ENCODE peak calls at places on chromosomes 6 and 20, in seven cellular contexts. W is fibroblast of pulmonary artery, V is MM.1S, P is hepatocyte, Y is cardiac muscle cell, K is GM06990, Z is foreskin fibroblast. A is an unnamed sample.

GRCh38 chr6:88449770-88450169 is 283.6 kb upstream of the CNR1 start:
- DNase-seq in W (peak), P (no peak), V (no peak), K (no peak), Y (peak), Z (peak), A (no peak)

GRCh38 chr20:33812673-33813462 is 1.7 kb downstream of the CHMP4B start:
- DNase-seq in V (peak), Z (peak), W (no peak), K (no peak), Y (no peak), P (peak), A (no peak)

GRCh38 chr20:17680128-17680835 is 1.8 kb downstream of the RRBP1 start:
- DNase-seq in W (peak), K (peak), P (peak), V (no peak), Y (peak), Z (peak), A (no peak)

GRCh38 chr6:67766061-67766460 is 869.0 kb upstream of the ADGRB3 start:
- DNase-seq in W (peak), Z (peak), V (no peak), P (no peak), Y (peak), K (no peak), A (no peak)

GRCh38 chr20:3981132-3981452 is 34.3 kb downstream of the RNF24 start:
- DNase-seq in Y (no peak), K (no peak), V (no peak), Z (peak), W (no peak), P (no peak), A (no peak)

GRCh38 chr6:160088069-160088773 is 33.4 kb upstream of the SLC22A1 start:
- DNase-seq in V (no peak), K (no peak), W (peak), Z (peak), Y (peak), P (peak), A (no peak)

GRCh38 chr20:58659841-58660240 is 8.8 kb downstream of the STX16 start:
- DNase-seq in Z (no peak), Y (no peak), K (no peak), W (no peak), P (no peak), V (no peak), A (no peak)

GRCh38 chr6:54621285-54621684 is 225.3 kb upstream of the FAM83B start:
- DNase-seq in P (no peak), Y (no peak), K (no peak), V (peak), Z (no peak), W (peak), A (no peak)

GRCh38 chr6:127768745-127769144 is 132.1 kb downstream of the THEMIS start:
- DNase-seq in K (no peak), Z (no peak), W (no peak), Y (no peak), V (no peak), P (no peak), A (no peak)

GRCh38 chr6:132819405-132820145 is 5.2 kb downstream of the RPS12 start:
- DNase-seq in P (no peak), K (no peak), Z (peak), V (no peak), W (peak), Y (no peak), A (no peak)

GRCh38 chr6:143406673-143407072 is 43.8 kb downstream of the ADAT2 start:
- DNase-seq in Y (no peak), V (no peak), K (no peak), W (no peak), P (no peak), Z (no peak), A (peak)

GRCh38 chr20:40942015-40942414 is 86.6 kb upstream of the TOP1 start:
- DNase-seq in P (no peak), W (no peak), Z (no peak), K (no peak), Y (no peak), V (no peak), A (no peak)

GRCh38 chr6:34393191-34393967 is 910 bp upstream of the NUDT3 start:
- DNase-seq in V (no peak), K (no peak), P (no peak), Y (no peak), Z (no peak), W (no peak), A (no peak)

GRCh38 chr6:47168176-47168575 is 126.0 kb upstream of the ADGRF1 start:
- DNase-seq in Z (peak), Y (peak), V (no peak), K (no peak), P (peak), W (peak), A (no peak)

GRCh38 chr20:44723391-44723790 is 8.2 kb downstream of the CCN5 start:
- DNase-seq in K (no peak), Z (no peak), P (no peak), W (no peak), V (no peak), Y (peak), A (no peak)

GRCh38 chr20:17835941-17836861 is 132.4 kb downstream of the SNX5 start:
- DNase-seq in Z (peak), K (no peak), Y (peak), V (no peak), W (peak), P (peak), A (no peak)

GRCh38 chr20:32343438-32343837 is 14.7 kb upstream of the ASXL1 start:
- DNase-seq in W (peak), K (no peak), P (no peak), V (no peak), Y (peak), Z (peak), A (no peak)

GRCh38 chr6:52576392-52577021 is 353 bp downstream of the TRAM2 start:
- DNase-seq in P (peak), V (peak), K (peak), W (peak), Y (peak), Z (peak), A (peak)

GRCh38 chr6:101079696-101080270 is 198.7 kb upstream of the ASCC3 start:
- DNase-seq in W (no peak), K (no peak), Z (no peak), P (no peak), Y (no peak), V (no peak), A (no peak)

GRCh38 chr6:15330174-15330934 is 84.5 kb downstream of the JARID2 start:
- DNase-seq in K (no peak), P (no peak), Y (no peak), W (peak), V (no peak), Z (peak), A (no peak)

GRCh38 chr6:155310596-155310995 is 3.7 kb downstream of the TFB1M start:
- DNase-seq in V (no peak), P (no peak), Z (peak), Y (no peak), W (peak), K (no peak), A (no peak)

GRCh38 chr6:25962368-25963127 is at the start of gene TRIM38:
- DNase-seq in W (peak), Y (peak), Z (peak), K (peak), V (peak), P (peak), A (peak)

GRCh38 chr20:46894971-46895905 is 595 bp downstream of the EYA2 start:
- DNase-seq in Y (peak), W (no peak), V (no peak), K (no peak), P (peak), Z (peak), A (no peak)

GRCh38 chr6:118712955-118713354 is 61.6 kb upstream of the CEP85L start:
- DNase-seq in Z (peak), Y (peak), K (no peak), V (no peak), P (no peak), W (peak), A (no peak)

GRCh38 chr20:59376109-59376841 is 75.9 kb downstream of the EDN3 start:
- DNase-seq in Y (no peak), P (no peak), Z (no peak), K (no peak), V (no peak), W (no peak), A (no peak)

DNA sequence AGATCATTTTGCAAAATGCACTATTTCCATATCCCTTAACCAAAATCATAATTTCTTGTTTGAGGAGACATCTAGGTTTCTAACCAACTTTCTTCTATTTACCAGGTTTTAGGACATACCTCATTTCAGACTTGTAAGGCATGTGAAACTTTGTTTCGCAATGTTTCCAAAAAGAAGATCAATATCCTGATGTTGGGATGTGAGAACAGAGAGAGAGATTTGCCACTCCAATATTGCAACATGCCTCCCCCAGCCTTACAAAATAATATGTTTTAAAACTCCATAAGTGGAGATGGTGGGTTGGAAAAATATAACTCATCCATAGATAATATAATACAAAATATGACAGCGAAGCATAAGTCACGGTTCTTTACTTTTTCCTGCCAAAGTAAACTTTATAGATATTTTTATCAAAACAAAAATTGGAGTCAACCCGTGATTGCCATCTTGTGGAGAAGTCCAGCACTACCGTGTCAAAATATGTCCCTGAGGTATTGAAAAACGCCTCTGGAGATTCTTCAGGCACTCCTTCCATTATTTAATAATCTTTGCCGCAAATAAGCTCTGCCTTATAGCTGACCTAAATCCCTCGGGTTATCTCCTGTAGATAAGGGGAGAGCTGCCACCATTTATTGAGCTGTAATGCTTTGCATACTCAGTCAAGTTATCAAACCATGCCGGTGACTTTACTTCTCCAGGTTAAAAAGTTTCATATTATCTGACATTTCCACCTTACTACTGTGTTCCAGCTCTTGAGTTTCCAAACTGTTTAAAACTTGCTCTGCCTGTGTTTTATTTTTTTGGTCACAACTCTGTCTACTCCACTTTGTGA is 534.2 kb downstream of the HACE1 start:
- DNase-seq in V (peak), W (peak), Z (peak), P (peak), Y (peak), K (no peak), A (peak)
- TF ChIP-seq CTCF in V (peak), W (peak), Z (peak), P (peak), Y (peak), K (peak), A (peak)

DNA sequence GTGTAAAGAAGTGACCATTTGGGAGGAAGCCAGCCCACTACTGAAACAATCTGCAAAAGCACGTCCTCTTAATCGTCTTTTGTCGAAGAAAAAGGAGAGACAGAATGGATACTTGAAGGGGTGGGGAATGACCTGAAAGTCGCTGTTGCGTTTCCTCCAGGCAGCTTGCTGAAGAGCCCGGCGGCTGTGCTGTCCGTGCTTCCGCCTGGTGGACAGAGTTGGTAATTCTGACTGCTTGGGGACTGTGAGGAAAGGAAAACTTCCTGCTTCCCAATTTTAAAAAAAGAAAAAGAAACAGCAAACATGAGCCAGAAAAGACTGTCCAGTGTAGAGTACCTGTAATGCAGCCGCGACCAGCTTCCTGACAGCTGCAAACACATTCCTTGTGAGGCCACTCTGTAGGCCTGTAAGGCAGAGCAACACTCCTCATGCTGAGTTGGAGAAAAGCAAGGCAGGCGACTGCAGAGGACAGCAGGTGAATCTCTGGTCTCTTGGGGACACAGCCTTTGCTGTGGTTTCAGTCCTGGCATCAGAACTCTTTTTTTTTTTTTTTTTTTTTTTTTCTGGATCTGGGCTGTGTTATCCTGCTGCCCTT is 251.1 kb upstream of the TBX18 start:
- DNase-seq in W (peak), Z (peak), P (peak), Y (peak), V (no peak), K (no peak), A (peak)
- TF ChIP-seq CTCF in W (peak), Z (peak), P (peak), Y (peak), V (no peak), K (peak), A (no peak)

GRCh38 chr6:37936909-37937308 is 117.4 kb downstream of the ZFAND3 start:
- DNase-seq in Y (peak), P (no peak), K (no peak), Z (no peak), V (peak), W (peak), A (peak)

GRCh38 chr6:37938909-37939308 is 119.4 kb downstream of the ZFAND3 start:
- DNase-seq in K (no peak), V (no peak), Z (no peak), P (no peak), W (no peak), Y (no peak), A (no peak)

GRCh38 chr6:37942606-37943376 is 123.3 kb downstream of the ZFAND3 start:
- DNase-seq in W (no peak), Y (no peak), V (no peak), K (peak), P (no peak), Z (no peak), A (no peak)

GRCh38 chr6:37943436-37944058 is 124.0 kb downstream of the ZFAND3 start:
- DNase-seq in Z (no peak), K (peak), Y (no peak), W (no peak), P (no peak), V (no peak), A (no peak)

DNA sequence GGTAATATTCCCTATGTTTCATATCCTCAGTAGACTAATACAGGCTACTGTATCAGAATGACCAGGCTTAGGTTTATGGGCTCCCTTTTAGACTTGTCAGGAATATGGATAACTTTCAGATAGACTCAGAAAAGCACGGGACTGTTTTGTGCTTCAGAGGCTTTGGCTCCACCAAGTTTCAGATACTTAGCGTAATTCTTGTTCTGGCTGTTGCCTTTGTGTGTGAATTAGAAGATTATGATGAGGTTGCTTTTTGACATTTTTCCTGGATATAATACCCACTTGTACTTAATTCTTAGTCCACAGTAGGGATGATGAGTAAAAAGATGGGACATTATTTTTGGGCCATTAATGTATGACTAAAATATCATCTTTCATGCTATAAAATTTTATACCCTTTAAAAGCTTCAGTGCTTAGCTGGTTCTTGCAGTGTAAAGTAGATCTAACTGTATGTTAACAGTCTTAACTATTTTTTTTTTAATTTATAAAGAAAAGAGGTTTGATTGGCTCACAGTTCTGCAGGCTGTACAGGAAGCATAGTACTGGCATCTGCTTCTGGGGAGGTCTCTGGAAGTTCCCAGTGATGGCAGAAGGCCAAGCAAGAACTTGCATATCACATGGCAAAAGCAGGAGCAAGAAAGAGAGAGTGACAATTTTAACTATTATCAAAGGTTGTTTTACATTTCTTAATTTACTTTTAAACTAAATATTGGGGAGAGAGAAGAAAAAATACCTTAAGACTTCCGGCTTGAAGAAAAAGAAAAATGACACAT is 120.7 kb downstream of the ZFAND3 start:
- DNase-seq in Y (peak), P (peak), Z (peak), W (peak), V (no peak), K (no peak), A (no peak)
- TF ChIP-seq CTCF in Y (no peak), P (no peak), Z (no peak), W (no peak), V (no peak), K (no peak), A (no peak)

DNA sequence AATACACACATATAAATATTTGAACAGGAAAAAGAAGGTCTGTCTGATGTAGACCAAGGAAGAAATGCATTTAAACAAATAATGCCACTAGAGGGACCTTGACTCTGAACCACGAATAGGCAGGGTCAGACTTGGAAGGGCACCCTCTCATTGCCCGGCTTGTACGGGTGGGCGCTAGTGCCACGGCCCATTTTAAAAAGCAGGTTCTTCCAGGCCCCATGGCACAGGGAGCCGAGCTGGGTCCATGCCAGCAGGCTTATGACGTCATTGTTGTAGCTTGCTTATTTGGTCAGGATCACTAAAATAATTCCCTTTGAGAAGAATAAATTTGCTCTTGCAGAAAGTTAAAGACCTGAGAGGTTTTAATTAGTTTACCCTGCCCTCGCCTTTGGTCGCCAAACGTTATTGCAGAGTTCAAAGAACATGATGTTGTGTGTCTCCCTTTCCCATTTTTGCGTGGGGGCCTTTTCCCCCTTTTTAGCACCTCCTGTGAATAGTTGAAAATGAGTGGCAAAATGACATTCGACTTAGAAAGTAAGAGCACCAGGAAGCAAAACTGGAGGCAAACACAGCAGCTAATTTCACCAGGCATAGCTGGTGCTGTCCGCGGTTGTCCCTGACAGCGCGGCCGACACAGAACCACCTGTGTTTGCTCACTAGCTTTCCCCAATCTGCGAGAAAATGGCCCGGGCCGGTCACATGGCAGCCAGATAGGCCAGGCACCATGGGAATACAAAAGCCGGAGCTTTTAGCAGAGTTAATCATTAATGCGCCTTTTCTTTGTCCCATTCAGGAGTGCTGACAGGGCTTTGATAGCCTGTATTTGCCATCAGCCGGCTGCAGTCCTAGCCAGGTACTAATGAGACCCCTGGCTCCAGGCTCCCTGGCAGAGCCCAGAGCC is 93.8 kb downstream of the FOXA2 start:
- DNase-seq in P (peak), W (peak), K (no peak), V (no peak), Z (no peak), Y (peak), A (no peak)
- TF ChIP-seq CTCF in P (peak), W (no peak), K (no peak), V (no peak), Z (no peak), Y (no peak), A (no peak)

GRCh38 chr6:137657351-137657911 is 163.2 kb upstream of the OLIG3 start:
- DNase-seq in V (peak), W (no peak), Y (no peak), K (peak), Z (no peak), P (no peak), A (peak)

GRCh38 chr6:137661601-137662000 is 167.4 kb upstream of the OLIG3 start:
- DNase-seq in W (peak), P (no peak), V (peak), Z (peak), K (no peak), Y (peak), A (no peak)

GRCh38 chr6:137656735-137657134 is 162.5 kb upstream of the OLIG3 start:
- DNase-seq in W (no peak), K (no peak), P (no peak), Z (no peak), V (no peak), Y (no peak), A (no peak)

GRCh38 chr6:137660296-137660731 is 166.1 kb upstream of the OLIG3 start:
- DNase-seq in Z (no peak), V (peak), Y (no peak), K (no peak), W (no peak), P (no peak), A (no peak)

GRCh38 chr6:137659871-137660270 is 165.7 kb upstream of the OLIG3 start:
- DNase-seq in V (no peak), Z (no peak), K (no peak), W (no peak), P (no peak), Y (no peak), A (no peak)
- TF ChIP-seq CTCF in V (no peak), Z (no peak), K (no peak), W (no peak), P (no peak), Y (no peak), A (no peak)